ENCODE peak calls at places on chromosomes 12 and 14, in six cellular contexts. One of them, this sample, is unnamed.

GRCh38 chr12:85575115-85576096 is 260.8 kb downstream of the RASSF9 start:
- DNase-seq in NCI-H345: peak
- DNase-seq in cardiac fibroblast: peak
- DNase-seq in hippocampal formation: peak
- DNase-seq in AG04449: no peak
- DNase-seq in HL-60: peak
- DNase-seq in this sample: peak

GRCh38 chr12:109503611-109504010 is 26.2 kb downstream of the UBE3B start:
- DNase-seq in HL-60: no peak
- DNase-seq in hippocampal formation: peak
- DNase-seq in cardiac fibroblast: no peak
- DNase-seq in NCI-H345: no peak
- DNase-seq in AG04449: no peak
- DNase-seq in this sample: no peak

GRCh38 chr12:46267618-46268348 is 1.1 kb downstream of the SLC38A1 start:
- DNase-seq in NCI-H345: no peak
- DNase-seq in hippocampal formation: no peak
- DNase-seq in cardiac fibroblast: peak
- DNase-seq in HL-60: peak
- DNase-seq in AG04449: no peak
- DNase-seq in this sample: peak

GRCh38 chr14:20493634-20494033 is 11.7 kb upstream of the RNASE10 start:
- DNase-seq in AG04449: no peak
- DNase-seq in HL-60: peak
- DNase-seq in cardiac fibroblast: no peak
- DNase-seq in hippocampal formation: no peak
- DNase-seq in NCI-H345: no peak
- DNase-seq in this sample: no peak

GRCh38 chr12:43882578-43883178 is 46.8 kb downstream of the TMEM117 start:
- DNase-seq in cardiac fibroblast: peak
- DNase-seq in HL-60: peak
- DNase-seq in AG04449: no peak
- DNase-seq in hippocampal formation: peak
- DNase-seq in NCI-H345: peak
- DNase-seq in this sample: peak

GRCh38 chr12:22974865-22975264 is 349.9 kb downstream of the ETNK1 start:
- DNase-seq in HL-60: no peak
- DNase-seq in NCI-H345: no peak
- DNase-seq in AG04449: peak
- DNase-seq in cardiac fibroblast: peak
- DNase-seq in hippocampal formation: no peak
- DNase-seq in this sample: no peak

GRCh38 chr12:57255916-57256315 is 4.9 kb upstream of the STAC3 start:
- DNase-seq in HL-60: no peak
- DNase-seq in cardiac fibroblast: no peak
- DNase-seq in hippocampal formation: no peak
- DNase-seq in NCI-H345: no peak
- DNase-seq in AG04449: no peak
- DNase-seq in this sample: no peak

GRCh38 chr14:98466807-98467206 is 805.2 kb downstream of the BCL11B start:
- DNase-seq in cardiac fibroblast: no peak
- DNase-seq in AG04449: no peak
- DNase-seq in hippocampal formation: no peak
- DNase-seq in HL-60: no peak
- DNase-seq in NCI-H345: peak
- DNase-seq in this sample: no peak

GRCh38 chr12:14138495-14138894 is 157.1 kb upstream of the GRIN2B start:
- DNase-seq in HL-60: no peak
- DNase-seq in NCI-H345: no peak
- DNase-seq in AG04449: no peak
- DNase-seq in cardiac fibroblast: no peak
- DNase-seq in hippocampal formation: no peak
- DNase-seq in this sample: no peak

GRCh38 chr12:26361964-26362363 is 166.6 kb downstream of the SSPN start:
- DNase-seq in AG04449: no peak
- DNase-seq in NCI-H345: no peak
- DNase-seq in HL-60: no peak
- DNase-seq in hippocampal formation: no peak
- DNase-seq in cardiac fibroblast: no peak
- DNase-seq in this sample: no peak

GRCh38 chr14:92651793-92652382 is 96.5 kb downstream of the LGMN start:
- DNase-seq in cardiac fibroblast: no peak
- DNase-seq in AG04449: no peak
- DNase-seq in HL-60: peak
- DNase-seq in NCI-H345: no peak
- DNase-seq in hippocampal formation: no peak
- DNase-seq in this sample: no peak

GRCh38 chr14:31297701-31298344 is 90.2 kb upstream of the HECTD1 start:
- DNase-seq in NCI-H345: no peak
- DNase-seq in cardiac fibroblast: peak
- DNase-seq in hippocampal formation: no peak
- DNase-seq in AG04449: no peak
- DNase-seq in HL-60: no peak
- DNase-seq in this sample: no peak

GRCh38 chr12:23361971-23362370 is 587.5 kb downstream of the SOX5 start:
- DNase-seq in HL-60: no peak
- DNase-seq in hippocampal formation: no peak
- DNase-seq in cardiac fibroblast: no peak
- DNase-seq in NCI-H345: no peak
- DNase-seq in AG04449: no peak
- DNase-seq in this sample: no peak

GRCh38 chr14:35277179-35277578 is 15.0 kb upstream of the PSMA6 start:
- DNase-seq in cardiac fibroblast: no peak
- DNase-seq in NCI-H345: no peak
- DNase-seq in hippocampal formation: no peak
- DNase-seq in HL-60: no peak
- DNase-seq in AG04449: no peak
- DNase-seq in this sample: no peak

GRCh38 chr12:2221030-2221621 is 168.3 kb downstream of the CACNA1C start:
- DNase-seq in cardiac fibroblast: no peak
- DNase-seq in AG04449: no peak
- DNase-seq in NCI-H345: no peak
- DNase-seq in HL-60: no peak
- DNase-seq in hippocampal formation: no peak
- DNase-seq in this sample: no peak

GRCh38 chr12:129530517-129530916 is 373.3 kb downstream of the TMEM132D start:
- DNase-seq in HL-60: no peak
- DNase-seq in NCI-H345: no peak
- DNase-seq in hippocampal formation: no peak
- DNase-seq in AG04449: no peak
- DNase-seq in cardiac fibroblast: no peak
- DNase-seq in this sample: no peak

GRCh38 chr12:17802657-17803641 is 287.0 kb downstream of the RERGL start:
- DNase-seq in NCI-H345: no peak
- DNase-seq in cardiac fibroblast: no peak
- DNase-seq in AG04449: no peak
- DNase-seq in HL-60: no peak
- DNase-seq in hippocampal formation: no peak
- DNase-seq in this sample: no peak

GRCh38 chr12:109863961-109864712 is 16.2 kb downstream of the GLTP start:
- DNase-seq in HL-60: peak
- DNase-seq in NCI-H345: no peak
- DNase-seq in AG04449: no peak
- DNase-seq in hippocampal formation: peak
- DNase-seq in cardiac fibroblast: peak
- DNase-seq in this sample: no peak

GRCh38 chr12:112868459-112869041 is 38.2 kb upstream of the OAS1 start:
- DNase-seq in HL-60: no peak
- DNase-seq in AG04449: no peak
- DNase-seq in NCI-H345: no peak
- DNase-seq in cardiac fibroblast: no peak
- DNase-seq in hippocampal formation: no peak
- DNase-seq in this sample: no peak

GRCh38 chr14:101665478-101666078 is 95.9 kb upstream of the PPP2R5C start:
- DNase-seq in NCI-H345: peak
- DNase-seq in cardiac fibroblast: peak
- DNase-seq in HL-60: peak
- DNase-seq in AG04449: no peak
- DNase-seq in hippocampal formation: peak
- DNase-seq in this sample: peak

GRCh38 chr12:14910090-14910915 is 24.6 kb upstream of the MGP start:
- DNase-seq in NCI-H345: no peak
- DNase-seq in AG04449: no peak
- DNase-seq in cardiac fibroblast: peak
- DNase-seq in hippocampal formation: no peak
- DNase-seq in HL-60: no peak
- DNase-seq in this sample: no peak

GRCh38 chr12:52364061-52364460 is 3.2 kb downstream of the KRT85 start:
- DNase-seq in NCI-H345: no peak
- DNase-seq in AG04449: no peak
- DNase-seq in hippocampal formation: no peak
- DNase-seq in HL-60: no peak
- DNase-seq in cardiac fibroblast: no peak
- DNase-seq in this sample: no peak

GRCh38 chr14:75003250-75004027 is 718 bp downstream of the EIF2B2 start:
- DNase-seq in cardiac fibroblast: no peak
- DNase-seq in hippocampal formation: no peak
- DNase-seq in HL-60: no peak
- DNase-seq in AG04449: no peak
- DNase-seq in NCI-H345: no peak
- DNase-seq in this sample: no peak

GRCh38 chr12:115166698-115167315 is 482.8 kb upstream of the TBX3 start:
- DNase-seq in cardiac fibroblast: peak
- DNase-seq in NCI-H345: no peak
- DNase-seq in hippocampal formation: no peak
- DNase-seq in AG04449: no peak
- DNase-seq in HL-60: no peak
- DNase-seq in this sample: no peak

GRCh38 chr14:50726372-50727107 is 58.4 kb upstream of the SAV1 start:
- DNase-seq in cardiac fibroblast: peak
- DNase-seq in hippocampal formation: no peak
- DNase-seq in AG04449: no peak
- DNase-seq in NCI-H345: no peak
- DNase-seq in HL-60: no peak
- DNase-seq in this sample: no peak

GRCh38 chr14:100011568-100012325 is 53.5 kb upstream of the EVL start:
- DNase-seq in HL-60: no peak
- DNase-seq in hippocampal formation: no peak
- DNase-seq in AG04449: no peak
- DNase-seq in cardiac fibroblast: no peak
- DNase-seq in NCI-H345: no peak
- DNase-seq in this sample: no peak

GRCh38 chr14:55107766-55108554 is 21.1 kb upstream of the LGALS3 start:
- DNase-seq in cardiac fibroblast: peak
- DNase-seq in hippocampal formation: no peak
- DNase-seq in AG04449: peak
- DNase-seq in HL-60: peak
- DNase-seq in NCI-H345: no peak
- DNase-seq in this sample: peak